ENCODE peak calls at places on chromosomes 7 and 10, in four cellular contexts. One of them, this sample, is unnamed.

GRCh38 chr10:122861724-122862161 is 16.1 kb upstream of the CUZD1 start:
- DNase-seq in neuronal stem cell: no peak
- DNase-seq in kidney epithelial cell: no peak
- DNase-seq in PC-9: no peak
- DNase-seq in this sample: no peak

GRCh38 chr7:36615877-36616276 is 108.4 kb downstream of the AOAH start:
- DNase-seq in neuronal stem cell: no peak
- DNase-seq in kidney epithelial cell: no peak
- DNase-seq in PC-9: no peak
- DNase-seq in this sample: no peak

GRCh38 chr7:35366167-35367155 is 112.6 kb upstream of the TBX20 start:
- DNase-seq in neuronal stem cell: no peak
- DNase-seq in kidney epithelial cell: no peak
- DNase-seq in PC-9: no peak
- DNase-seq in this sample: no peak

GRCh38 chr10:59894114-59894513 is 12.2 kb downstream of the CCDC6 start:
- DNase-seq in neuronal stem cell: no peak
- DNase-seq in kidney epithelial cell: peak
- DNase-seq in PC-9: peak
- DNase-seq in this sample: peak

GRCh38 chr7:91164948-91165845 is 99.0 kb upstream of the FZD1 start:
- DNase-seq in neuronal stem cell: no peak
- DNase-seq in kidney epithelial cell: peak
- DNase-seq in PC-9: peak
- DNase-seq in this sample: peak

GRCh38 chr7:4204530-4205165 is 477.4 kb upstream of the FOXK1 start:
- DNase-seq in neuronal stem cell: no peak
- DNase-seq in kidney epithelial cell: no peak
- DNase-seq in PC-9: no peak
- DNase-seq in this sample: no peak

GRCh38 chr10:106973301-106973700 is 191.2 kb downstream of the SORCS1 start:
- DNase-seq in neuronal stem cell: peak
- DNase-seq in kidney epithelial cell: no peak
- DNase-seq in PC-9: no peak
- DNase-seq in this sample: no peak

GRCh38 chr7:11667810-11668185 is 164.2 kb downstream of the THSD7A start:
- DNase-seq in neuronal stem cell: no peak
- DNase-seq in kidney epithelial cell: no peak
- DNase-seq in PC-9: no peak
- DNase-seq in this sample: no peak

GRCh38 chr7:84780158-84781124 is 406.4 kb downstream of the SEMA3D start:
- DNase-seq in neuronal stem cell: no peak
- DNase-seq in kidney epithelial cell: no peak
- DNase-seq in PC-9: no peak
- DNase-seq in this sample: no peak

GRCh38 chr7:92447239-92448184 is at the start of gene GATAD1:
- DNase-seq in neuronal stem cell: peak
- DNase-seq in kidney epithelial cell: peak
- DNase-seq in PC-9: peak
- DNase-seq in this sample: peak

GRCh38 chr7:92451645-92452044 is 4.4 kb downstream of the GATAD1 start:
- DNase-seq in neuronal stem cell: no peak
- DNase-seq in kidney epithelial cell: no peak
- DNase-seq in PC-9: no peak
- DNase-seq in this sample: no peak

GRCh38 chr7:92448185-92448747 is 984 bp downstream of the GATAD1 start:
- DNase-seq in neuronal stem cell: no peak
- DNase-seq in kidney epithelial cell: peak
- DNase-seq in PC-9: peak
- DNase-seq in this sample: peak

DNA sequence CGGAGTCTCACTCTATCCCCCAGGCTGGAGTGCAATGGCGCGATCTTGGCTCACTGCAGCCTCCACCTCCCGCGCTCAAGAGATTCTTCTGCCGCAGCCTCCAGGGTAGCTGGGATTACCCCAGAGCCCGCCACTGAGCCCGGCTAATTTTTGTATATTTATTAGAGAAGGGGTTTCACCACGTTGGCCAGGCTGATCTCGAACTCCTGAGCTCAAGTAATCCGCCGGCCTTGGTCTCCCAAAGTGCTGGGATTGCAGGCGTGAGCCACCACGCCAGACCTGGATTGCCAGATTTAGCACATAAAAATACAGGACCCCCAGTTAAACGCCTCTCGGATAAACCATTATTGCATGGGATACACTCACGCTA is 428 bp upstream of the GATAD1 start:
- DNase-seq in neuronal stem cell: no peak
- DNase-seq in kidney epithelial cell: no peak
- DNase-seq in PC-9: no peak
- DNase-seq in this sample: no peak
- H3K4me3 ChIP-seq in neuronal stem cell: no peak
- H3K4me3 ChIP-seq in kidney epithelial cell: no peak
- H3K4me3 ChIP-seq in PC-9: no peak
- H3K4me3 ChIP-seq in this sample: no peak

DNA sequence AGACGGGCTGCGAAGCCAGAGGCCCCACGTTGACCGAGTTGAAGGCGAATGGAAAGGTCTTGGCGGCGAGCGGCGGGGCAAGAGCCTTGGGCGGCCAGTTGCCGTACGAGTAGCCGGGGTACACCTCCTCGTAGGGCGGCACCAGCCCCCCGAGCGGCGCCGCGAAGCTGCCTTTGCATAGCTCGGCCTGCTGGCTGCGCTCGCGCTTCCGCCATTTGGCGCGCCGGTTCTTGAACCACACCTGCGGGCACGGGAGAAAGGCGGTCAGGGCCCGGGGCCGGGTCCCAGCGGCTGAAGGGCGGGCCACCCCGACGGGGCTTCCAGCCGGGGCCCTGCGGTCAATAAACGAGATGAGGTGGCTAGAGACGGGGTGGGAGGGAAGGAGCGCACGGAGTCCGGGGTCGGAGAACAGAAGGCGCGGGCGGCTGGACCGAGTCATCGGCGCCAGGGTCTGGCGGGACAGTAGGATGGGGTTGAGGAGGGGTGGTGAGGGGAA is 4.8 kb downstream of the ELOVL3 start:
- DNase-seq in neuronal stem cell: no peak
- DNase-seq in kidney epithelial cell: no peak
- DNase-seq in PC-9: no peak
- DNase-seq in this sample: no peak
- H3K4me3 ChIP-seq in neuronal stem cell: peak
- H3K4me3 ChIP-seq in kidney epithelial cell: peak
- H3K4me3 ChIP-seq in PC-9: peak
- H3K4me3 ChIP-seq in this sample: peak

GRCh38 chr7:128946936-128947830 is 9.5 kb downstream of the IRF5 start:
- DNase-seq in neuronal stem cell: no peak
- DNase-seq in kidney epithelial cell: no peak
- DNase-seq in PC-9: no peak
- DNase-seq in this sample: no peak

GRCh38 chr7:128948312-128948973 is 10.7 kb downstream of the IRF5 start:
- DNase-seq in neuronal stem cell: no peak
- DNase-seq in kidney epithelial cell: no peak
- DNase-seq in PC-9: no peak
- DNase-seq in this sample: no peak

GRCh38 chr7:128947854-128948253 is 10.1 kb downstream of the IRF5 start:
- DNase-seq in neuronal stem cell: no peak
- DNase-seq in kidney epithelial cell: no peak
- DNase-seq in PC-9: no peak
- DNase-seq in this sample: no peak

GRCh38 chr7:128944487-128945236 is 6.9 kb downstream of the IRF5 start:
- DNase-seq in neuronal stem cell: no peak
- DNase-seq in kidney epithelial cell: no peak
- DNase-seq in PC-9: no peak
- DNase-seq in this sample: no peak

DNA sequence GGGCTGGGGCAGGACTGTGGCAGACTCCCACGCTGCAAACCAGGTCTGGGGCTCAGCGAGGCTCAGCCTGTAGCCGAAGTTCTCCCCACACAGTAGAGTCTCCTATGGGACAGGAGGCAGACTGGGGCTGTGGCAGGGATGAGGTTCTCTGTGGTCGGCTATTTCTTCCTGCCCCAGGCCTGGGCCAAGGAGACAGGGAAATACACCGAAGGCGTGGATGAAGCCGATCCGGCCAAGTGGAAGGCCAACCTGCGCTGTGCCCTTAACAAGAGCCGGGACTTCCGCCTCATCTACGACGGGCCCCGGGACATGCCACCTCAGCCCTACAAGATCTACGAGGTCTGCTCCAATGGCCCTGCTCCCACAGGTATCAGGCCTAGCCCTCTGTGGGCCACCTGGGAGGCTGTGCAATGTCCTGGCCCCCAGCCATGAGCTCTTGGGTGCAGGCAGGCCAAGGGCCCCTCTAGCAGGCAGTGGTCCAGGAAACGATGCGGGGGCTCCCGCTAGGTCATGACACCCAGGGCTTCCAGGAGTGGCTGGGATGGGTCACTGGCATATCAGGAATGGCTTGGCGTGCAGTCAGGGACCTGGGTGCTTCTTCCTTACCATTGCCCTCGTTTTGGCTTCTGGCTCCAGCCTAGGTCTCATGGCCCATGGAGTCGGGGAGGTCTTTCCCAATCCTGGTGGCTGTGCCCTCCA is 8.1 kb downstream of the IRF5 start:
- DNase-seq in neuronal stem cell: no peak
- DNase-seq in kidney epithelial cell: no peak
- DNase-seq in PC-9: no peak
- DNase-seq in this sample: no peak
- H3K4me3 ChIP-seq in neuronal stem cell: peak
- H3K4me3 ChIP-seq in kidney epithelial cell: no peak
- H3K4me3 ChIP-seq in PC-9: no peak
- H3K4me3 ChIP-seq in this sample: no peak

DNA sequence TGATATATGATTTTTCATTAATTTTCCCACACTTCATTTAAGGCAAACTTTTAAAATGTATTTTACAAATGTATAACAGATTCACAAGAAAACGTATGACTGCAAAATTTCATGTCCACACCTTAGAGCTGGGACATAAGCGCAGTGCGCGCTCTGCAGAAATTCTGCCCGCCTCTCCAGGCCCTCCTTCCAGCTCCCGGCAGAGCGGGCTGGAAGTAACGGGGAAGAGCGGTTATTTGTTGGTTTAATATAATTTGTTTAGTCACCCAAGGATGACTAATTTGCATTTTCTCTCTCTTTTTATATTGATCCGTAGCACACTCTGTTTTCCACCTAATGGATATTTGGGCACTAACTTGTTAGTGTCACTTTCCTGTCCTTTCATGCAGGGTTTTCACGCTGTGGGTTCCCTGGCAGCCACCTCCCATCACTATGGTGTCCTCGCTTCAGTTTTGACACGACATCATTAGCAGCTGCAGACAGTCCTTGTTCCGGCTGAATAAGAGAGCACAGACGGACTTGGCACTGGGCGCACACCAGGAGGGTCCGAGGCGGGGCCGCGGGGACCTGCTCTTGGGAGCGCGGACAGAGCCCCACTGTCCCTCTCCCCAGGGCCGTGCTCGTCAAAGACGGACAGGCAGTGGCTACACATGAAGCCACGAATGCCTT is 129.2 kb upstream of the SEC61G start:
- DNase-seq in neuronal stem cell: peak
- DNase-seq in kidney epithelial cell: no peak
- DNase-seq in PC-9: no peak
- DNase-seq in this sample: no peak
- H3K4me3 ChIP-seq in neuronal stem cell: peak
- H3K4me3 ChIP-seq in kidney epithelial cell: peak
- H3K4me3 ChIP-seq in PC-9: no peak
- H3K4me3 ChIP-seq in this sample: peak

DNA sequence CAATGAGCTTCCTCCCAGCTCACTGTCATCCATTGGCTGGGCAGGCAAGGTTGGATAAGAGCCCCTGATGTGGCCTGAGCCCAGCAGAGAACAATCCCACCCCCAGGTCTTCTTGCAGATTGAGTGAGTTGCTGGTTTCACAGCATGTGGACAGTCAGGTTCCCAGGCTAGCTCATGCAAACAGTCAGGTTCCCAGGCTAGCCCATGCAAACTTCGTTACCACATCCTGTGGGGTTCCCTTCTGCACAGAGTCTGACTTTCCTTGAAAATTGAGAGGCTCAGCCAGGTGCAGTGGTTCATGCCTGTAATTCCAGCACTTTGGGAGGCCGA is 67.1 kb downstream of the TMEM130 start:
- DNase-seq in neuronal stem cell: no peak
- DNase-seq in kidney epithelial cell: no peak
- DNase-seq in PC-9: no peak
- DNase-seq in this sample: no peak
- H3K4me3 ChIP-seq in neuronal stem cell: no peak
- H3K4me3 ChIP-seq in kidney epithelial cell: no peak
- H3K4me3 ChIP-seq in PC-9: no peak
- H3K4me3 ChIP-seq in this sample: no peak

DNA sequence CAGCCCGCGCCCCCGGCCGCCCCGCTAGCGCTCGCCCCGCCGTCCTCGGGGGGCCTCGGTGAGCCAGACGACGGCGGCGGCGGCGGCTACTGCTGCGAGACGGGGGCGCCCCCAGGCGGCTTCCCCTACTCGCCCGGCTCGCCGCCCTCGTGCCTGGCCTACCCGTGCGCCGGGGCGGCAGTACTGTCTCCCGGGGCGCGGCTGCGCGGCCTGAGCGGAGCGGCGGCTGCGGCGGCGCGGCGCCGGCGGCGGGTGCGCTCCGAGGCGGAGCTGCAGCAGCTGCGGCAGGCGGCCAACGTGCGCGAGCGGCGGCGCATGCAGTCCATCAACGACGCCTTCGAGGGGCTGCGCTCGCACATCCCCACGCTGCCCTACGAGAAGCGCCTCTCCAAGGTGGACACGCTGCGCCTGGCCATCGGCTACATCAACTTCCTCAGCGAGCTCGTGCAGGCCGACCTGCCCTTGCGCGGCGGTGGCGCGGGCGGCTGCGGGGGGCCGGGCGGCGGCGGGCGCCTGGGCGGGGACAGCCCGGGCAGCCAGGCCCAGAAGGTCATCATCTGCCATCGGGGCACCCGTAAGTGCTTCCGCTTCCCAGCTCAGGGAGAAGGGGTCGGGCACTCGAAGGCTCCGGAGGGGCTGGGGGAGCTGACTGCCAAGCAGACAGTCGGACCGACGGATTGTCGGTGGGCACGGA is 776 bp downstream of the PTF1A start:
- DNase-seq in neuronal stem cell: no peak
- DNase-seq in kidney epithelial cell: no peak
- DNase-seq in PC-9: no peak
- DNase-seq in this sample: no peak
- H3K4me3 ChIP-seq in neuronal stem cell: no peak
- H3K4me3 ChIP-seq in kidney epithelial cell: no peak
- H3K4me3 ChIP-seq in PC-9: no peak
- H3K4me3 ChIP-seq in this sample: no peak

GRCh38 chr10:77168161-77168560 is 469.4 kb downstream of the KCNMA1 start:
- DNase-seq in neuronal stem cell: no peak
- DNase-seq in kidney epithelial cell: no peak
- DNase-seq in PC-9: peak
- DNase-seq in this sample: no peak

GRCh38 chr10:77163670-77164348 is 473.8 kb downstream of the KCNMA1 start:
- DNase-seq in neuronal stem cell: no peak
- DNase-seq in kidney epithelial cell: peak
- DNase-seq in PC-9: peak
- DNase-seq in this sample: peak

GRCh38 chr10:77165445-77166316 is 471.9 kb downstream of the KCNMA1 start:
- DNase-seq in neuronal stem cell: peak
- DNase-seq in kidney epithelial cell: no peak
- DNase-seq in PC-9: peak
- DNase-seq in this sample: no peak

GRCh38 chr10:77162697-77163096 is 474.9 kb downstream of the KCNMA1 start:
- DNase-seq in neuronal stem cell: no peak
- DNase-seq in kidney epithelial cell: no peak
- DNase-seq in PC-9: peak
- DNase-seq in this sample: no peak

GRCh38 chr10:77164616-77165311 is 472.8 kb downstream of the KCNMA1 start:
- DNase-seq in neuronal stem cell: no peak
- DNase-seq in kidney epithelial cell: no peak
- DNase-seq in PC-9: no peak
- DNase-seq in this sample: no peak
- H3K4me3 ChIP-seq in neuronal stem cell: no peak
- H3K4me3 ChIP-seq in kidney epithelial cell: no peak
- H3K4me3 ChIP-seq in PC-9: no peak
- H3K4me3 ChIP-seq in this sample: no peak